ENCODE peak calls at places on chromosome 4, in eight cellular contexts. K is activated T-cell treated with anti-CD3 and anti-CD28 coated beads for 1 hour; W is lung microvascular endothelial cell; E is CD4-positive, alpha-beta memory T cell; S is activated CD4-positive, alpha-beta T cell treated with anti-CD3 and anti-CD28 coated beads for 48 hours; F is substantia nigra; I is cardiac fibroblast; R is HS-5. T is an unnamed sample.

GRCh38 chr4:139176299-139177048 is 544 bp downstream of the ELF2 start:
- DNase-seq in K (peak; percentile 51), W (peak; percentile 84), E (peak; percentile 78), S (peak; percentile 70), F (peak; percentile 67), I (peak; percentile 78), R (no peak), T (peak; percentile 40)

GRCh38 chr4:61541474-61541873 is 341.3 kb downstream of the ADGRL3 start:
- DNase-seq in K (no peak), W (no peak), E (no peak), S (no peak), F (no peak), I (no peak), R (no peak), T (no peak)

GRCh38 chr4:150578745-150579470 is 3.0 kb upstream of the MAB21L2 start:
- DNase-seq in K (no peak), W (no peak), E (no peak), S (no peak), F (no peak), I (peak; percentile 45), R (no peak), T (no peak)

GRCh38 chr4:81499840-81500239 is 28.1 kb upstream of the RASGEF1B start:
- DNase-seq in K (no peak), W (no peak), E (no peak), S (no peak), F (no peak), I (no peak), R (no peak), T (no peak)

GRCh38 chr4:118772149-118773081 is 63.5 kb downstream of the SEC24D start:
- DNase-seq in K (no peak), W (peak; percentile 72), E (peak; percentile 49), S (no peak), F (no peak), I (peak; percentile 72), R (no peak), T (no peak)

GRCh38 chr4:122003335-122003734 is 51.5 kb upstream of the TRPC3 start:
- DNase-seq in K (no peak), W (peak; percentile 52), E (peak; percentile 33), S (peak; percentile 53), F (no peak), I (peak; percentile 46), R (no peak), T (peak; percentile 22)

GRCh38 chr4:73661646-73662119 is 41.4 kb upstream of the RASSF6 start:
- DNase-seq in K (no peak), W (peak; percentile 79), E (no peak), S (peak; percentile 6), F (no peak), I (peak; percentile 100), R (peak; percentile 98), T (peak; percentile 99)

GRCh38 chr4:112813790-112814189 is 176.8 kb downstream of the LARP7 start:
- DNase-seq in K (no peak), W (no peak), E (no peak), S (peak; percentile 12), F (no peak), I (peak; percentile 35), R (peak; percentile 44), T (peak; percentile 33)

GRCh38 chr4:88893961-88894360 is 163.0 kb downstream of the FAM13A start:
- DNase-seq in K (no peak), W (no peak), E (no peak), S (no peak), F (no peak), I (peak; percentile 38), R (no peak), T (no peak)

GRCh38 chr4:149555146-149555545 is 260.5 kb downstream of the IQCM start:
- DNase-seq in K (no peak), W (no peak), E (no peak), S (no peak), F (no peak), I (peak; percentile 6), R (no peak), T (peak; percentile 1)

GRCh38 chr4:40350627-40351227 is 15.6 kb downstream of the CHRNA9 start:
- DNase-seq in K (no peak), W (no peak), E (no peak), S (no peak), F (no peak), I (peak; percentile 27), R (no peak), T (no peak)

GRCh38 chr4:142091085-142091513 is 454.7 kb downstream of the IL15 start:
- DNase-seq in K (no peak), W (peak; percentile 96), E (no peak), S (no peak), F (no peak), I (peak; percentile 100), R (peak; percentile 91), T (peak; percentile 84)

GRCh38 chr4:182917182-182918043 is at the start of gene DCTD:
- DNase-seq in K (peak; percentile 67), W (peak; percentile 75), E (peak; percentile 81), S (peak; percentile 83), F (peak; percentile 31), I (peak; percentile 57), R (no peak), T (peak; percentile 28)

GRCh38 chr4:139899346-139899745 is 233.7 kb downstream of the MGST2 start:
- DNase-seq in K (no peak), W (no peak), E (no peak), S (no peak), F (no peak), I (no peak), R (no peak), T (no peak)

GRCh38 chr4:4472344-4472958 is 69.4 kb downstream of the STX18 start:
- DNase-seq in K (no peak), W (no peak), E (no peak), S (no peak), F (no peak), I (no peak), R (no peak), T (no peak)

GRCh38 chr4:121096629-121097028 is 24.3 kb upstream of the NDNF start:
- DNase-seq in K (no peak), W (peak; percentile 55), E (peak; percentile 25), S (no peak), F (no peak), I (peak; percentile 62), R (no peak), T (no peak)

GRCh38 chr4:1998296-1998695 is 10.5 kb downstream of the NELFA start:
- DNase-seq in K (no peak), W (no peak), E (no peak), S (no peak), F (no peak), I (no peak), R (no peak), T (no peak)

GRCh38 chr4:47933798-47934197 is 19.4 kb upstream of the NFXL1 start:
- DNase-seq in K (no peak), W (peak; percentile 66), E (peak; percentile 47), S (no peak), F (no peak), I (peak; percentile 66), R (no peak), T (no peak)

GRCh38 chr4:2428496-2429213 is 9.9 kb downstream of the CFAP99 start:
- DNase-seq in K (no peak), W (no peak), E (no peak), S (no peak), F (no peak), I (no peak), R (no peak), T (no peak)

GRCh38 chr4:37682701-37683401 is 3.3 kb downstream of the RELL1 start:
- DNase-seq in K (no peak), W (peak; percentile 20), E (peak; percentile 29), S (no peak), F (no peak), I (no peak), R (no peak), T (peak; percentile 29)

GRCh38 chr4:106315476-106315967 is 487 bp downstream of the TBCK start:
- DNase-seq in K (no peak), W (no peak), E (peak; percentile 56), S (peak; percentile 51), F (no peak), I (peak; percentile 65), R (no peak), T (peak; percentile 28)

GRCh38 chr4:128379860-128380259 is 92.2 kb upstream of the PGRMC2 start:
- DNase-seq in K (no peak), W (peak; percentile 64), E (no peak), S (peak; percentile 18), F (no peak), I (peak; percentile 55), R (no peak), T (peak; percentile 14)

GRCh38 chr4:148258526-148258925 is 183.7 kb downstream of the NR3C2 start:
- DNase-seq in K (no peak), W (no peak), E (no peak), S (no peak), F (no peak), I (no peak), R (no peak), T (no peak)

GRCh38 chr4:106809083-106809482 is 227.0 kb downstream of the DKK2 start:
- DNase-seq in K (no peak), W (peak; percentile 50), E (no peak), S (no peak), F (no peak), I (peak; percentile 81), R (no peak), T (peak; percentile 66)

GRCh38 chr4:121932212-121932974 is 19.5 kb downstream of the TRPC3 start:
- DNase-seq in K (no peak), W (no peak), E (no peak), S (no peak), F (no peak), I (no peak), R (no peak), T (no peak)